ENCODE peak calls at places on chromosomes 12 and 14, in five cellular contexts. One of them, this sample, is unnamed.

GRCh38 chr12:29519585-29520182 is 22.2 kb upstream of the OVCH1 start:
- DNase-seq in cardiac muscle cell: peak; percentile 29
- DNase-seq in ovary: no peak
- DNase-seq in SW480: peak; percentile 49
- DNase-seq in Daoy: peak; percentile 34
- DNase-seq in this sample: peak; percentile 11

GRCh38 chr14:61610900-61611299 is 84.4 kb upstream of the HIF1A start:
- DNase-seq in ovary: no peak
- DNase-seq in SW480: no peak
- DNase-seq in cardiac muscle cell: no peak
- DNase-seq in Daoy: no peak
- DNase-seq in this sample: no peak

GRCh38 chr12:131494141-131494733 is 216.7 kb upstream of the SFSWAP start:
- DNase-seq in SW480: no peak
- DNase-seq in Daoy: no peak
- DNase-seq in cardiac muscle cell: no peak
- DNase-seq in ovary: no peak
- DNase-seq in this sample: no peak

GRCh38 chr12:27779416-27779815 is 617 bp upstream of the KLHL42 start:
- DNase-seq in Daoy: peak; percentile 40
- DNase-seq in SW480: peak; percentile 78
- DNase-seq in ovary: no peak
- DNase-seq in cardiac muscle cell: no peak
- DNase-seq in this sample: no peak

GRCh38 chr12:80936353-80936641 is 1.4 kb downstream of the LIN7A start:
- DNase-seq in Daoy: no peak
- DNase-seq in cardiac muscle cell: peak; percentile 68
- DNase-seq in ovary: no peak
- DNase-seq in SW480: no peak
- DNase-seq in this sample: no peak

GRCh38 chr12:24719293-24719721 is 229.6 kb downstream of the BCAT1 start:
- DNase-seq in ovary: no peak
- DNase-seq in SW480: peak; percentile 63
- DNase-seq in Daoy: peak; percentile 93
- DNase-seq in cardiac muscle cell: no peak
- DNase-seq in this sample: no peak

GRCh38 chr12:7131502-7131866 is 1.3 kb downstream of the CLSTN3 start:
- DNase-seq in SW480: no peak
- DNase-seq in ovary: no peak
- DNase-seq in Daoy: peak; percentile 37
- DNase-seq in cardiac muscle cell: no peak
- DNase-seq in this sample: no peak

GRCh38 chr12:47828967-47829482 is 9.3 kb upstream of the HDAC7 start:
- DNase-seq in cardiac muscle cell: peak; percentile 47
- DNase-seq in Daoy: peak; percentile 92
- DNase-seq in ovary: peak; percentile 93
- DNase-seq in SW480: peak; percentile 75
- DNase-seq in this sample: no peak

GRCh38 chr14:89607453-89607852 is 190.4 kb upstream of the FOXN3 start:
- DNase-seq in ovary: no peak
- DNase-seq in Daoy: no peak
- DNase-seq in SW480: no peak
- DNase-seq in cardiac muscle cell: no peak
- DNase-seq in this sample: no peak

GRCh38 chr14:76343386-76343785 is 32.6 kb upstream of the ESRRB start:
- DNase-seq in cardiac muscle cell: no peak
- DNase-seq in ovary: no peak
- DNase-seq in Daoy: no peak
- DNase-seq in SW480: no peak
- DNase-seq in this sample: no peak

GRCh38 chr14:59964251-59965007 is 44.5 kb downstream of the LRRC9 start:
- DNase-seq in ovary: no peak
- DNase-seq in SW480: no peak
- DNase-seq in Daoy: no peak
- DNase-seq in cardiac muscle cell: peak; percentile 7
- DNase-seq in this sample: no peak

GRCh38 chr12:67067453-67068203 is 201.5 kb upstream of the CAND1 start:
- DNase-seq in ovary: no peak
- DNase-seq in cardiac muscle cell: no peak
- DNase-seq in SW480: no peak
- DNase-seq in Daoy: no peak
- DNase-seq in this sample: no peak

GRCh38 chr12:58388261-58388660 is 446.9 kb downstream of the ATP23 start:
- DNase-seq in cardiac muscle cell: no peak
- DNase-seq in Daoy: no peak
- DNase-seq in ovary: no peak
- DNase-seq in SW480: no peak
- DNase-seq in this sample: no peak

GRCh38 chr12:106245767-106246166 is 2.1 kb downstream of the CKAP4 start:
- DNase-seq in ovary: no peak
- DNase-seq in cardiac muscle cell: no peak
- DNase-seq in Daoy: peak; percentile 85
- DNase-seq in SW480: no peak
- DNase-seq in this sample: no peak

GRCh38 chr12:122845041-122845864 is 10.0 kb downstream of the HIP1R start:
- DNase-seq in Daoy: no peak
- DNase-seq in cardiac muscle cell: no peak
- DNase-seq in SW480: no peak
- DNase-seq in ovary: no peak
- DNase-seq in this sample: no peak

GRCh38 chr14:64919215-64919614 is 5.0 kb downstream of the CHURC1 start:
- DNase-seq in SW480: no peak
- DNase-seq in cardiac muscle cell: no peak
- DNase-seq in ovary: no peak
- DNase-seq in Daoy: no peak
- DNase-seq in this sample: no peak

GRCh38 chr12:21308785-21309184 is 25.9 kb downstream of the SLCO1A2 start:
- DNase-seq in ovary: no peak
- DNase-seq in cardiac muscle cell: no peak
- DNase-seq in Daoy: no peak
- DNase-seq in SW480: no peak
- DNase-seq in this sample: no peak

GRCh38 chr12:91732086-91732485 is 413.6 kb downstream of the BTG1 start:
- DNase-seq in cardiac muscle cell: no peak
- DNase-seq in Daoy: no peak
- DNase-seq in SW480: peak; percentile 15
- DNase-seq in ovary: no peak
- DNase-seq in this sample: no peak

GRCh38 chr12:15824516-15824915 is 35.3 kb upstream of the EPS8 start:
- DNase-seq in Daoy: no peak
- DNase-seq in ovary: no peak
- DNase-seq in SW480: no peak
- DNase-seq in cardiac muscle cell: no peak
- DNase-seq in this sample: no peak

GRCh38 chr14:23562822-23563472 is 4.6 kb downstream of the AP1G2 start:
- DNase-seq in ovary: peak; percentile 61
- DNase-seq in Daoy: peak; percentile 67
- DNase-seq in cardiac muscle cell: peak; percentile 77
- DNase-seq in SW480: no peak
- DNase-seq in this sample: no peak

GRCh38 chr14:41873379-41874034 is 266.8 kb downstream of the LRFN5 start:
- DNase-seq in ovary: no peak
- DNase-seq in SW480: no peak
- DNase-seq in cardiac muscle cell: no peak
- DNase-seq in Daoy: peak; percentile 20
- DNase-seq in this sample: no peak

GRCh38 chr14:90645842-90646443 is 170.3 kb downstream of the TTC7B start:
- DNase-seq in Daoy: peak; percentile 86
- DNase-seq in ovary: no peak
- DNase-seq in cardiac muscle cell: peak; percentile 55
- DNase-seq in SW480: peak; percentile 88
- DNase-seq in this sample: no peak

GRCh38 chr12:70640901-70641300 is 3.7 kb upstream of the PTPRB start:
- DNase-seq in cardiac muscle cell: no peak
- DNase-seq in SW480: no peak
- DNase-seq in ovary: no peak
- DNase-seq in Daoy: no peak
- DNase-seq in this sample: no peak

GRCh38 chr14:68230941-68231717 is 411.6 kb downstream of the RAD51B start:
- DNase-seq in ovary: no peak
- DNase-seq in cardiac muscle cell: no peak
- DNase-seq in Daoy: peak; percentile 54
- DNase-seq in SW480: no peak
- DNase-seq in this sample: no peak

GRCh38 chr12:47087088-47087688 is 7.4 kb upstream of the AMIGO2 start:
- DNase-seq in Daoy: no peak
- DNase-seq in ovary: no peak
- DNase-seq in SW480: no peak
- DNase-seq in cardiac muscle cell: no peak
- DNase-seq in this sample: no peak

GRCh38 chr12:45757172-45757571 is 27.7 kb downstream of the ARID2 start:
- DNase-seq in SW480: no peak
- DNase-seq in Daoy: no peak
- DNase-seq in ovary: no peak
- DNase-seq in cardiac muscle cell: no peak
- DNase-seq in this sample: no peak

GRCh38 chr12:57089259-57090245 is 638 bp downstream of the NAB2 start:
- DNase-seq in ovary: peak; percentile 87
- DNase-seq in cardiac muscle cell: peak; percentile 67
- DNase-seq in SW480: no peak
- DNase-seq in Daoy: peak; percentile 63
- DNase-seq in this sample: no peak

GRCh38 chr12:90945070-90945649 is 9.8 kb downstream of the CCER1 start:
- DNase-seq in SW480: peak; percentile 66
- DNase-seq in Daoy: no peak
- DNase-seq in ovary: no peak
- DNase-seq in cardiac muscle cell: peak; percentile 48
- DNase-seq in this sample: no peak

GRCh38 chr14:104843442-104844305 is 21.4 kb upstream of the CEP170B start:
- DNase-seq in Daoy: peak; percentile 27
- DNase-seq in SW480: peak; percentile 33
- DNase-seq in ovary: no peak
- DNase-seq in cardiac muscle cell: peak; percentile 74
- DNase-seq in this sample: peak; percentile 59

This sample was measured in neuronal stem cell.